ENCODE peak calls at places on chromosomes 12 and 14, in six cellular contexts. L is spleen, T is nephron progenitor cell, B is B cell, A is neural progenitor cell, E is HCT116. J is an unnamed sample.

GRCh38 chr12:121453629-121454028 is 53.7 kb downstream of the RNF34 start:
- DNase-seq in T (no peak), E (no peak), L (no peak), B (no peak), A (no peak), J (no peak)

GRCh38 chr12:93453633-93454032 is 11.9 kb upstream of the UBE2N start:
- DNase-seq in A (peak), B (no peak), E (no peak), L (no peak), T (no peak), J (no peak)

GRCh38 chr14:26204954-26205479 is 392.8 kb downstream of the NOVA1 start:
- DNase-seq in L (peak), E (no peak), B (no peak), T (peak), A (peak), J (no peak)

GRCh38 chr12:24661657-24662096 is 287.2 kb downstream of the BCAT1 start:
- DNase-seq in T (no peak), B (no peak), A (no peak), L (no peak), E (no peak), J (no peak)

GRCh38 chr12:3077572-3078081 is 448 bp downstream of the TSPAN9 start:
- DNase-seq in B (no peak), L (no peak), A (no peak), T (no peak), E (no peak), J (no peak)

GRCh38 chr14:61562321-61563161 is 132.8 kb upstream of the HIF1A start:
- DNase-seq in B (no peak), T (no peak), L (no peak), E (peak), A (no peak), J (no peak)

GRCh38 chr12:55745361-55746146 is 2.6 kb downstream of the GDF11 start:
- DNase-seq in L (no peak), E (no peak), A (peak), T (peak), B (no peak), J (no peak)

GRCh38 chr12:93595336-93595735 is 22.9 kb downstream of the SOCS2 start:
- DNase-seq in B (no peak), T (no peak), L (no peak), A (no peak), E (no peak), J (no peak)

GRCh38 chr12:28191018-28191595 is 851 bp downstream of the CCDC91 start:
- DNase-seq in A (no peak), T (no peak), L (no peak), E (no peak), B (no peak), J (no peak)

GRCh38 chr12:39990122-39991101 is 115.5 kb downstream of the SLC2A13 start:
- DNase-seq in B (peak), L (peak), E (peak), T (peak), A (peak), J (peak)

DNA sequence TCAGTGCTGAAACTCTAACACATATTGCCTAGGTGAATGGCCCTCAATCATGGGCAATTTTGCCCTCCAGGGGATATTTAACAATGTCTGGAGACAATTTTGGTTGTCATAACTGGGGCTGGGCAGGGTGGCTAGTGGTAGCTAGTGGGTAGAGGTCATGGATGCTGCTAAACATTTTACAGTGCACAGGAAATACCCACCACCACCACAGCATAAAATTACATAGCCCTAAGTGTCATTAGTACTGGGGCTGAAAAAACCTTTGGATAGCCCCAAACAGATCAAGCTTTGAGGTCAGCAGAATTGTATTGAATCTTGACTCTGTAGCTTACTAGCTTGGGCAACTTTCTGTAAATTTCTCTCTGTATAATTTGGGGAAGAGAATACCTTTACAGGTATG is 758.0 kb downstream of the BCL11B start:
- DNase-seq in T (no peak), E (no peak), L (no peak), B (no peak), A (no peak), J (no peak)
- TF ChIP-seq CTCF in T (no peak), E (no peak), L (no peak), B (no peak), A (no peak), J (no peak)

GRCh38 chr14:106585692-106586091 is 1059.3 kb downstream of the TMEM121 start:
- DNase-seq in B (no peak), T (no peak), A (no peak), E (no peak), L (no peak), J (no peak)

GRCh38 chr14:106586098-106586704 is 1059.8 kb downstream of the TMEM121 start:
- DNase-seq in L (peak), A (no peak), T (no peak), E (no peak), B (peak), J (peak)
- TF ChIP-seq CTCF in L (peak), A (no peak), T (no peak), E (no peak), B (peak), J (peak)

GRCh38 chr12:95577820-95578219 is 26.5 kb upstream of the USP44 start:
- DNase-seq in L (no peak), A (no peak), T (no peak), E (no peak), B (no peak), J (no peak)

GRCh38 chr12:95583933-95584332 is 32.7 kb upstream of the USP44 start:
- DNase-seq in E (peak), T (no peak), A (no peak), L (no peak), B (no peak), J (no peak)

GRCh38 chr12:95582230-95583058 is 31.2 kb upstream of the USP44 start:
- DNase-seq in B (no peak), L (no peak), E (peak), T (no peak), A (peak), J (no peak)
- TF ChIP-seq CTCF in B (no peak), L (peak), E (peak), T (peak), A (peak), J (no peak)

GRCh38 chr14:59199614-59200013 is 11.1 kb downstream of the DAAM1 start:
- DNase-seq in L (no peak), B (no peak), E (no peak), T (no peak), A (no peak), J (no peak)
- TF ChIP-seq CTCF in L (no peak), B (no peak), E (no peak), T (no peak), A (no peak), J (no peak)

GRCh38 chr12:132214906-132215643 is 70.8 kb downstream of the NOC4L start:
- DNase-seq in A (peak), T (no peak), E (no peak), B (no peak), L (no peak), J (no peak)
- TF ChIP-seq CTCF in A (peak), T (no peak), E (no peak), B (no peak), L (no peak), J (no peak)

GRCh38 chr12:68297929-68298328 is 34.2 kb downstream of the MDM1 start:
- DNase-seq in L (no peak), T (no peak), E (no peak), A (no peak), B (no peak), J (no peak)
- TF ChIP-seq CTCF in L (no peak), T (no peak), E (no peak), A (no peak), B (no peak), J (no peak)

DNA sequence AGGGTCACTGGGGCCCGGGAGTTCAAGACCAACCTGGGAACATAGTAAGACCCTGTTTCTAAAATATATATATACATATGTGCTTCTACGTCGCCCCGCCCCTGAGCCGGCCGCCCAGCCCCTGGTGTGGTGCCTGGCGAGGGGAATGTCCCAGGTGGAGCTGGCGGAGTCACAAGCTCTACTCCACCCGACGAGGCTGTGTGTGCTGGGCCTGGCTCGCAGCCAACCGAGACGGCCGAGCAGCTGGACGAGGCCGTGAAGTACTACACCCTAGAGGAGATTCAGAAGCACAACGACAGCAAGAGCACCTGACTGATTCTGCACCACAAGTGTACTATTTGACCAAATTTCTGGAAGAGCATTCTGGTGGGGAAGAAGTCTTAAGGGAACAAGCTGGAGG is 22.1 kb upstream of the ITPK1 start:
- DNase-seq in L (no peak), B (no peak), T (no peak), A (peak), E (no peak), J (no peak)
- TF ChIP-seq CTCF in L (no peak), B (no peak), T (no peak), A (no peak), E (no peak), J (no peak)